ENCODE peak calls at places on chromosomes 4 and X, in six cellular contexts. One of them, this sample, is unnamed.

GRCh38 chr4:151530230-151530629 is 121.3 kb downstream of the FHIP1A start:
- DNase-seq in HepG2: no peak
- DNase-seq in suprapubic skin: no peak
- DNase-seq in endothelial cell of umbilical vein: no peak
- DNase-seq in HCT116: no peak
- DNase-seq in breast epithelium: no peak
- DNase-seq in this sample: no peak

GRCh38 chr4:186881521-186882220 is 158.0 kb upstream of the FAT1 start:
- DNase-seq in HepG2: no peak
- DNase-seq in suprapubic skin: no peak
- DNase-seq in endothelial cell of umbilical vein: no peak
- DNase-seq in HCT116: peak; percentile 84
- DNase-seq in breast epithelium: no peak
- DNase-seq in this sample: no peak

GRCh38 chrX:3699841-3700381 is 13.5 kb downstream of the PRKX start:
- DNase-seq in HepG2: no peak
- DNase-seq in suprapubic skin: no peak
- DNase-seq in endothelial cell of umbilical vein: peak; percentile 64
- DNase-seq in HCT116: no peak
- DNase-seq in breast epithelium: no peak
- DNase-seq in this sample: no peak

GRCh38 chrX:40402771-40403533 is 177.8 kb upstream of the ATP6AP2 start:
- DNase-seq in HepG2: no peak
- DNase-seq in suprapubic skin: no peak
- DNase-seq in endothelial cell of umbilical vein: no peak
- DNase-seq in HCT116: no peak
- DNase-seq in breast epithelium: no peak
- DNase-seq in this sample: no peak

GRCh38 chrX:130340271-130340670 is 552 bp downstream of the SLC25A14 start:
- DNase-seq in HepG2: no peak
- DNase-seq in suprapubic skin: no peak
- DNase-seq in endothelial cell of umbilical vein: peak; percentile 1
- DNase-seq in HCT116: no peak
- DNase-seq in breast epithelium: no peak
- DNase-seq in this sample: no peak

GRCh38 chrX:1336331-1337143 is at the start of gene IL3RA:
- DNase-seq in HepG2: no peak
- DNase-seq in suprapubic skin: no peak
- DNase-seq in endothelial cell of umbilical vein: peak; percentile 63
- DNase-seq in HCT116: no peak
- DNase-seq in breast epithelium: no peak
- DNase-seq in this sample: no peak

GRCh38 chrX:55490974-55491373 is 1.3 kb upstream of the USP51 start:
- DNase-seq in HepG2: no peak
- DNase-seq in suprapubic skin: no peak
- DNase-seq in endothelial cell of umbilical vein: no peak
- DNase-seq in HCT116: no peak
- DNase-seq in breast epithelium: no peak
- DNase-seq in this sample: no peak

GRCh38 chr4:566508-567295 is 9.4 kb downstream of the TMEM271 start:
- DNase-seq in HepG2: no peak
- DNase-seq in suprapubic skin: no peak
- DNase-seq in endothelial cell of umbilical vein: no peak
- DNase-seq in HCT116: no peak
- DNase-seq in breast epithelium: no peak
- DNase-seq in this sample: no peak

GRCh38 chrX:22634081-22634480 is 361.4 kb downstream of the CBLL2 start:
- DNase-seq in HepG2: no peak
- DNase-seq in suprapubic skin: no peak
- DNase-seq in endothelial cell of umbilical vein: no peak
- DNase-seq in HCT116: no peak
- DNase-seq in breast epithelium: no peak
- DNase-seq in this sample: no peak

GRCh38 chr4:87304659-87305277 is 17.9 kb downstream of the HSD17B13 start:
- DNase-seq in HepG2: no peak
- DNase-seq in suprapubic skin: no peak
- DNase-seq in endothelial cell of umbilical vein: peak; percentile 41
- DNase-seq in HCT116: no peak
- DNase-seq in breast epithelium: no peak
- DNase-seq in this sample: no peak

GRCh38 chrX:37361596-37361995 is 12.4 kb downstream of the PRRG1 start:
- DNase-seq in HepG2: no peak
- DNase-seq in suprapubic skin: no peak
- DNase-seq in endothelial cell of umbilical vein: no peak
- DNase-seq in HCT116: no peak
- DNase-seq in breast epithelium: no peak
- DNase-seq in this sample: no peak

GRCh38 chr4:124060261-124060918 is 652.1 kb downstream of the ANKRD50 start:
- DNase-seq in HepG2: no peak
- DNase-seq in suprapubic skin: peak; percentile 70
- DNase-seq in endothelial cell of umbilical vein: peak; percentile 90
- DNase-seq in HCT116: no peak
- DNase-seq in breast epithelium: no peak
- DNase-seq in this sample: no peak

GRCh38 chrX:1244164-1245076 is 24.2 kb upstream of the CSF2RA start:
- DNase-seq in HepG2: no peak
- DNase-seq in suprapubic skin: no peak
- DNase-seq in endothelial cell of umbilical vein: no peak
- DNase-seq in HCT116: no peak
- DNase-seq in breast epithelium: no peak
- DNase-seq in this sample: no peak

GRCh38 chr4:154908168-154908567 is 127.1 kb downstream of the RBM46 start:
- DNase-seq in HepG2: no peak
- DNase-seq in suprapubic skin: no peak
- DNase-seq in endothelial cell of umbilical vein: no peak
- DNase-seq in HCT116: no peak
- DNase-seq in breast epithelium: no peak
- DNase-seq in this sample: no peak

GRCh38 chr4:123300625-123301024 is 96.0 kb upstream of the SPRY1 start:
- DNase-seq in HepG2: no peak
- DNase-seq in suprapubic skin: no peak
- DNase-seq in endothelial cell of umbilical vein: no peak
- DNase-seq in HCT116: no peak
- DNase-seq in breast epithelium: no peak
- DNase-seq in this sample: no peak

GRCh38 chrX:132636080-132636479 is 147.2 kb upstream of the MBNL3 start:
- DNase-seq in HepG2: no peak
- DNase-seq in suprapubic skin: no peak
- DNase-seq in endothelial cell of umbilical vein: peak; percentile 6
- DNase-seq in HCT116: no peak
- DNase-seq in breast epithelium: no peak
- DNase-seq in this sample: no peak

GRCh38 chrX:39445336-39445735 is 644.1 kb downstream of the MID1IP1 start:
- DNase-seq in HepG2: no peak
- DNase-seq in suprapubic skin: no peak
- DNase-seq in endothelial cell of umbilical vein: peak; percentile 14
- DNase-seq in HCT116: no peak
- DNase-seq in breast epithelium: no peak
- DNase-seq in this sample: no peak

GRCh38 chr4:26252349-26252748 is 68.5 kb upstream of the RBPJ start:
- DNase-seq in HepG2: peak; percentile 78
- DNase-seq in suprapubic skin: no peak
- DNase-seq in endothelial cell of umbilical vein: no peak
- DNase-seq in HCT116: peak; percentile 41
- DNase-seq in breast epithelium: no peak
- DNase-seq in this sample: no peak

GRCh38 chr4:139526928-139527327 is 29.1 kb downstream of the SETD7 start:
- DNase-seq in HepG2: no peak
- DNase-seq in suprapubic skin: no peak
- DNase-seq in endothelial cell of umbilical vein: no peak
- DNase-seq in HCT116: no peak
- DNase-seq in breast epithelium: no peak
- DNase-seq in this sample: no peak

GRCh38 chr4:25903905-25904747 is 9.9 kb upstream of the SMIM20 start:
- DNase-seq in HepG2: no peak
- DNase-seq in suprapubic skin: no peak
- DNase-seq in endothelial cell of umbilical vein: no peak
- DNase-seq in HCT116: no peak
- DNase-seq in breast epithelium: no peak
- DNase-seq in this sample: no peak

GRCh38 chrX:137427813-137428212 is 138.1 kb upstream of the ZIC3 start:
- DNase-seq in HepG2: no peak
- DNase-seq in suprapubic skin: no peak
- DNase-seq in endothelial cell of umbilical vein: no peak
- DNase-seq in HCT116: no peak
- DNase-seq in breast epithelium: no peak
- DNase-seq in this sample: no peak

GRCh38 chrX:18725316-18725943 is 18.0 kb downstream of the PPEF1 start:
- DNase-seq in HepG2: no peak
- DNase-seq in suprapubic skin: no peak
- DNase-seq in endothelial cell of umbilical vein: no peak
- DNase-seq in HCT116: no peak
- DNase-seq in breast epithelium: no peak
- DNase-seq in this sample: no peak

GRCh38 chrX:65273152-65273551 is 261.4 kb downstream of the LAS1L start:
- DNase-seq in HepG2: no peak
- DNase-seq in suprapubic skin: no peak
- DNase-seq in endothelial cell of umbilical vein: no peak
- DNase-seq in HCT116: no peak
- DNase-seq in breast epithelium: no peak
- DNase-seq in this sample: no peak
- H3K9me3 ChIP-seq in HepG2: peaks cover 21% of the 10 kb centered on the region
- H3K9me3 ChIP-seq in suprapubic skin: no peaks in the 10 kb centered on the region
- H3K9me3 ChIP-seq in endothelial cell of umbilical vein: no peaks in the 10 kb centered on the region
- H3K9me3 ChIP-seq in HCT116: no peaks in the 10 kb centered on the region
- H3K9me3 ChIP-seq in breast epithelium: peaks cover 82% of the 10 kb centered on the region
- H3K9me3 ChIP-seq in this sample: no peaks in the 10 kb centered on the region

GRCh38 chrX:154014429-154015380 is 5.0 kb downstream of the IRAK1 start:
- DNase-seq in HepG2: no peak
- DNase-seq in suprapubic skin: no peak
- DNase-seq in endothelial cell of umbilical vein: no peak
- DNase-seq in HCT116: no peak
- DNase-seq in breast epithelium: no peak
- DNase-seq in this sample: no peak

GRCh38 chrX:154013001-154013421 is 6.7 kb downstream of the IRAK1 start:
- DNase-seq in HepG2: no peak
- DNase-seq in suprapubic skin: no peak
- DNase-seq in endothelial cell of umbilical vein: no peak
- DNase-seq in HCT116: no peak
- DNase-seq in breast epithelium: no peak
- DNase-seq in this sample: no peak

GRCh38 chrX:154012336-154012991 is 7.2 kb downstream of the IRAK1 start:
- DNase-seq in HepG2: peak; percentile 72
- DNase-seq in suprapubic skin: no peak
- DNase-seq in endothelial cell of umbilical vein: no peak
- DNase-seq in HCT116: no peak
- DNase-seq in breast epithelium: peak; percentile 54
- DNase-seq in this sample: no peak

GRCh38 chrX:154015581-154016264 is 4.0 kb downstream of the IRAK1 start:
- DNase-seq in HepG2: no peak
- DNase-seq in suprapubic skin: no peak
- DNase-seq in endothelial cell of umbilical vein: no peak
- DNase-seq in HCT116: no peak
- DNase-seq in breast epithelium: no peak
- DNase-seq in this sample: no peak

DNA sequence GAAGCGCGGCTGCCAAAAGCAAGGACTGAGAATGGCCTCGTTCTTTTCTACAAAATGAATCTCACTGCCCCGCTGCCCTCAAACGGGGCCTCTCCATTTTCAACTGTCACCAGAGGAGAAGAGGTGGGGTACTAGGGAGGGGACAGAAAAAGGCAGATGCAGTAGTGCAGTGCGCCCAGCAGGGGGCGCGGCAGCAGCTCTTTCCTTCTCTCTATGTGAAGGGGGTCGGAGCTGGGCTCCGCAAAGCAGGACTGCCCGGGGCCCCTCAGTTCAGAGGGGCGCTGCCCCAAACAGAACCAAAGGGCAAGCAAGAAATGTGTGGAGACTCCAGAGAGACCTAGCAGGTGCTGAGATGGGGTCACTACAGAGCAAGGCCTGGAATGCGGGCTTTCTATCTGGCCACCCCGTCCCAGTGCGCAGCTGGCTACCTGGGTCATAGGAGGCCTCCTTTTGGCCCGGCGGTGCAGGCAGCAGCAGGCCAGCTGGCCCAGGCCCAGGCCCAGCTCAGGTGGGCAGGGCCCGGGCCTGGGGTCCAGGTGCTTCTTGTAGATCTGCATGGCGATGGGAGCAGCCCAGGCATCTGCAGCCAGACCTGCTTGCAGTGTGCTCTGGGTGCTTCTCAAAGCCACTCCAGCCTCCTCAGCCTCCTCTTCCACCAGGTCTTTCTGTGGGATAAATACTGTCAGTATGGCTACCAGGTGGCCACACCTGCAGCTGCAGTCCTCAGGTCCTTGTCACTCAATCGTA is 5.9 kb downstream of the IRAK1 start:
- DNase-seq in HepG2: no peak
- DNase-seq in suprapubic skin: no peak
- DNase-seq in endothelial cell of umbilical vein: peak; percentile 34
- DNase-seq in HCT116: no peak
- DNase-seq in breast epithelium: no peak
- DNase-seq in this sample: peak; percentile 24
- TF ChIP-seq POLR2AphosphoS5 in HepG2: no peak
- TF ChIP-seq POLR2AphosphoS5 in suprapubic skin: no peak
- TF ChIP-seq POLR2AphosphoS5 in endothelial cell of umbilical vein: no peak
- TF ChIP-seq POLR2AphosphoS5 in HCT116: no peak
- TF ChIP-seq POLR2AphosphoS5 in breast epithelium: no peak
- TF ChIP-seq POLR2AphosphoS5 in this sample: no peak

GRCh38 chr4:18025263-18025662 is 3.7 kb upstream of the LCORL start:
- DNase-seq in HepG2: no peak
- DNase-seq in suprapubic skin: no peak
- DNase-seq in endothelial cell of umbilical vein: no peak
- DNase-seq in HCT116: no peak
- DNase-seq in breast epithelium: no peak
- DNase-seq in this sample: no peak
- H3K36me3 ChIP-seq in HepG2: no peaks in the 10 kb centered on the region
- H3K36me3 ChIP-seq in suprapubic skin: no peaks in the 10 kb centered on the region
- H3K36me3 ChIP-seq in endothelial cell of umbilical vein: no peaks in the 10 kb centered on the region
- H3K36me3 ChIP-seq in HCT116: no peaks in the 10 kb centered on the region
- H3K36me3 ChIP-seq in breast epithelium: no peaks in the 10 kb centered on the region
- H3K36me3 ChIP-seq in this sample: no peaks in the 10 kb centered on the region

DNA sequence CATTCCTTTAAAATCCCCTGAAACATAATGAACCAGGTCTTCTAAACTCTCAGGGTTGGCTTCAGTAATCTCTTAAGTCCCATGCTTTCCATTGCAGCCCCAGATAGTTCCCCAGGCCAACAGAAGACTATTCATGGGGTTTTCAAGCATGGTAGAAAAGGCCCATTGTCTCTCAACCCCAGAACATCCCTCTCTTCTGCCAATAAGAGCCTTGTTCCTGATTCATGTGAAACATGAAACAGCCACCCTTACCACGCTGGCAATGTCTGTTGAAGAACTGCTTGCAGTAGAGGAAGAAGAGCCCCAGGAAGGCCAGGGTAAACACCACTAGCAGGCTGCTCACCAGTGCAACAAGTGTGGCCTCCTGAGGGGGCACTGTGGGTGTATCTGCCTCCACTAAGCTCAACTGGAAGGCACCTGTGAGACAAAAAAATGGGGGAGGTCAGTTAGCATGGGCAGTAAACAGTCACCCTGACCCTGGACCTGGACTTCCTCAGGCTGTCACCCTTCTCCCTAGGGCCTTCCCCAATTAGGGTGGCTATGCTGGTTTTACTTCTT is 36.4 kb downstream of the EDA2R start:
- DNase-seq in HepG2: peak; percentile 0
- DNase-seq in suprapubic skin: no peak
- DNase-seq in endothelial cell of umbilical vein: no peak
- DNase-seq in HCT116: no peak
- DNase-seq in breast epithelium: no peak
- DNase-seq in this sample: no peak
- H3K9me3 ChIP-seq in HepG2: no peaks in the 10 kb centered on the region
- H3K9me3 ChIP-seq in suprapubic skin: no peaks in the 10 kb centered on the region
- H3K9me3 ChIP-seq in endothelial cell of umbilical vein: no peaks in the 10 kb centered on the region
- H3K9me3 ChIP-seq in HCT116: no peaks in the 10 kb centered on the region
- H3K9me3 ChIP-seq in breast epithelium: peaks cover 8% of the 10 kb centered on the region
- H3K9me3 ChIP-seq in this sample: no peaks in the 10 kb centered on the region

This sample was measured in Panc1.